ENCODE peak calls at places on chromosomes 3 and 15, in four cellular contexts. J is body of pancreas, Z is mammary epithelial cell, L is endodermal cell. C is an unnamed sample.
A peak's percentile ranks its signal among the peaks of the same experiment; 100 is the strongest.

GRCh38 chr15:45378149-45378912 is at the start of gene GATM:
- DNase-seq in J (peak; percentile 80), Z (peak; percentile 75), L (peak; percentile 91), C (no peak)

GRCh38 chr3:8539419-8539818 is 37.8 kb downstream of the LMCD1 start:
- DNase-seq in J (no peak), Z (no peak), L (no peak), C (no peak)

GRCh38 chr3:139716908-139717485 is 39.2 kb upstream of the NMNAT3 start:
- DNase-seq in J (no peak), Z (no peak), L (no peak), C (no peak)

GRCh38 chr3:171791695-171792082 is 18.6 kb downstream of the PLD1 start:
- DNase-seq in J (no peak), Z (peak; percentile 94), L (no peak), C (no peak)

GRCh38 chr15:91857772-91858171 is 4.3 kb downstream of the SLCO3A1 start:
- DNase-seq in J (no peak), Z (no peak), L (no peak), C (no peak)

GRCh38 chr15:91627473-91628309 is 225.8 kb upstream of the SLCO3A1 start:
- DNase-seq in J (peak; percentile 67), Z (peak; percentile 19), L (no peak), C (no peak)

GRCh38 chr3:176439729-176440128 is 757.6 kb downstream of the TBL1XR1 start:
- DNase-seq in J (no peak), Z (no peak), L (no peak), C (no peak)

GRCh38 chr15:57691082-57691481 is 15.4 kb upstream of the POLR2M start:
- DNase-seq in J (no peak), Z (no peak), L (no peak), C (no peak)

GRCh38 chr3:136984837-136985236 is 27.1 kb downstream of the IL20RB start:
- DNase-seq in J (no peak), Z (peak; percentile 76), L (no peak), C (no peak)

GRCh38 chr15:92847841-92848240 is 52.3 kb upstream of the CHD2 start:
- DNase-seq in J (no peak), Z (no peak), L (no peak), C (no peak)

GRCh38 chr3:58497074-58497473 is 5.2 kb downstream of the KCTD6 start:
- DNase-seq in J (no peak), Z (peak; percentile 9), L (peak; percentile 66), C (no peak)

GRCh38 chr3:125353128-125353527 is 22.0 kb downstream of the ZNF148 start:
- DNase-seq in J (no peak), Z (no peak), L (no peak), C (no peak)

GRCh38 chr3:52005571-52005986 is 9.9 kb upstream of the RPL29 start:
- DNase-seq in J (peak; percentile 77), Z (peak; percentile 63), L (peak; percentile 88), C (no peak)

GRCh38 chr3:10889206-10889960 is 73.4 kb downstream of the SLC6A11 start:
- DNase-seq in J (no peak), Z (peak; percentile 83), L (no peak), C (no peak)

GRCh38 chr3:171840831-171841619 is 2.1 kb upstream of the TMEM212 start:
- DNase-seq in J (no peak), Z (no peak), L (no peak), C (no peak)

GRCh38 chr15:95464091-95464888 is 866.2 kb upstream of the NR2F2 start:
- DNase-seq in J (peak; percentile 27), Z (no peak), L (no peak), C (no peak)

GRCh38 chr15:33720952-33721351 is 247.3 kb upstream of the CHRM5 start:
- DNase-seq in J (no peak), Z (peak; percentile 78), L (no peak), C (no peak)

GRCh38 chr15:36632196-36632595 is 52.8 kb downstream of the CDIN1 start:
- DNase-seq in J (no peak), Z (peak; percentile 83), L (no peak), C (no peak)

GRCh38 chr3:124780356-124780755 is 50.1 kb downstream of the UMPS start:
- DNase-seq in J (no peak), Z (no peak), L (no peak), C (no peak)

GRCh38 chr15:44584162-44584749 is 47.3 kb downstream of the EIF3J start:
- DNase-seq in J (peak; percentile 46), Z (peak; percentile 35), L (peak; percentile 86), C (peak; percentile 36)

GRCh38 chr3:29513236-29513635 is 232.4 kb downstream of the RBMS3 start:
- DNase-seq in J (no peak), Z (peak; percentile 9), L (no peak), C (no peak)

GRCh38 chr15:45855210-45855906 is 220.5 kb downstream of the SQOR start:
- DNase-seq in J (peak; percentile 67), Z (peak; percentile 20), L (no peak), C (no peak)

GRCh38 chr15:68640791-68641331 is 62.1 kb downstream of the CORO2B start:
- DNase-seq in J (no peak), Z (peak; percentile 89), L (peak; percentile 52), C (no peak)

GRCh38 chr15:41775651-41776050 is 1.4 kb downstream of the MAPKBP1 start:
- DNase-seq in J (no peak), Z (peak; percentile 84), L (no peak), C (no peak)

GRCh38 chr3:57160731-57161086 is 4.4 kb downstream of the IL17RD start:
- DNase-seq in J (no peak), Z (no peak), L (peak; percentile 80), C (no peak)

GRCh38 chr3:57161915-57162314 is 3.2 kb downstream of the IL17RD start:
- DNase-seq in J (no peak), Z (no peak), L (peak; percentile 61), C (no peak)

GRCh38 chr3:57161131-57161538 is 4.0 kb downstream of the IL17RD start:
- DNase-seq in J (no peak), Z (no peak), L (no peak), C (no peak)

GRCh38 chr3:57158813-57159678 is 6.1 kb downstream of the IL17RD start:
- DNase-seq in J (no peak), Z (peak; percentile 21), L (peak; percentile 91), C (no peak)

GRCh38 chr3:57160046-57160730 is 5.0 kb downstream of the IL17RD start:
- DNase-seq in J (no peak), Z (no peak), L (peak; percentile 92), C (no peak)
- H3K4me1 ChIP-seq in J (peaks cover 27% of the 10 kb centered on the region), Z (peaks cover 31% of the 10 kb centered on the region), L (peaks cover 45% of the 10 kb centered on the region), C (no peaks in the 10 kb centered on the region)

GRCh38 chr3:53994986-53995385 is 103.3 kb upstream of the SELENOK start:
- DNase-seq in J (no peak), Z (no peak), L (no peak), C (no peak)
- TF ChIP-seq CTCF in J (no peak), Z (no peak), L (no peak), C (no peak)

GRCh38 chr3:149542375-149543312 is 68.1 kb downstream of the TM4SF4 start:
- DNase-seq in J (peak; percentile 19), Z (no peak), L (no peak), C (no peak)

GRCh38 chr3:149548729-149549065 is 74.2 kb downstream of the TM4SF4 start:
- DNase-seq in J (no peak), Z (no peak), L (no peak), C (no peak)

GRCh38 chr3:149551500-149551899 is 77.0 kb downstream of the TM4SF4 start:
- DNase-seq in J (no peak), Z (peak; percentile 47), L (no peak), C (no peak)

GRCh38 chr3:149547954-149548728 is 73.6 kb downstream of the TM4SF4 start:
- DNase-seq in J (peak; percentile 66), Z (peak; percentile 86), L (no peak), C (peak; percentile 67)

GRCh38 chr3:149547413-149547812 is 72.9 kb downstream of the TM4SF4 start:
- DNase-seq in J (peak; percentile 42), Z (no peak), L (no peak), C (no peak)
- H3K4me1 ChIP-seq in J (peaks cover 33% of the 10 kb centered on the region), Z (peaks cover 21% of the 10 kb centered on the region), L (peaks cover 7% of the 10 kb centered on the region), C (peaks cover 92% of the 10 kb centered on the region)

GRCh38 chr3:38992117-38992779 is 59.5 kb downstream of the SCN11A start:
- DNase-seq in J (no peak), Z (peak; percentile 71), L (no peak), C (no peak)
- TF ChIP-seq CTCF in J (no peak), Z (no peak), L (no peak), C (no peak)

GRCh38 chr3:148708409-148708808 is 10.7 kb downstream of the AGTR1 start:
- DNase-seq in J (no peak), Z (no peak), L (no peak), C (no peak)
- H3K4me1 ChIP-seq in J (no peaks in the 10 kb centered on the region), Z (no peaks in the 10 kb centered on the region), L (no peaks in the 10 kb centered on the region), C (no peaks in the 10 kb centered on the region)